ENCODE peak calls at places on chromosomes 2 and 18, in nine cellular contexts. One of them, this sample, is unnamed.

GRCh38 chr2:100230754-100231153 is 88.4 kb upstream of the AFF3 start:
- DNase-seq in breast epithelium: no peak
- DNase-seq in CD8-positive, alpha-beta T cell: no peak
- DNase-seq in adrenal gland: no peak
- DNase-seq in mucosa of descending colon: no peak
- DNase-seq in endothelial cell: no peak
- DNase-seq in GM13977: no peak
- DNase-seq in thoracic aorta: no peak
- DNase-seq in AG09309: no peak
- DNase-seq in this sample: peak; percentile 38

GRCh38 chr18:49052891-49053644 is 102.3 kb upstream of the SMAD7 start:
- DNase-seq in breast epithelium: no peak
- DNase-seq in CD8-positive, alpha-beta T cell: peak; percentile 34
- DNase-seq in adrenal gland: no peak
- DNase-seq in mucosa of descending colon: peak; percentile 26
- DNase-seq in endothelial cell: no peak
- DNase-seq in GM13977: no peak
- DNase-seq in thoracic aorta: no peak
- DNase-seq in AG09309: peak; percentile 94
- DNase-seq in this sample: peak; percentile 94

GRCh38 chr2:106116248-106116647 is 77.9 kb downstream of the UXS1 start:
- DNase-seq in breast epithelium: no peak
- DNase-seq in CD8-positive, alpha-beta T cell: no peak
- DNase-seq in adrenal gland: no peak
- DNase-seq in mucosa of descending colon: no peak
- DNase-seq in endothelial cell: no peak
- DNase-seq in GM13977: no peak
- DNase-seq in thoracic aorta: no peak
- DNase-seq in AG09309: no peak
- DNase-seq in this sample: no peak

GRCh38 chr2:80489718-80490117 is 185.2 kb upstream of the LRRTM1 start:
- DNase-seq in breast epithelium: no peak
- DNase-seq in CD8-positive, alpha-beta T cell: no peak
- DNase-seq in adrenal gland: no peak
- DNase-seq in mucosa of descending colon: no peak
- DNase-seq in endothelial cell: no peak
- DNase-seq in GM13977: no peak
- DNase-seq in thoracic aorta: no peak
- DNase-seq in AG09309: peak; percentile 3
- DNase-seq in this sample: peak; percentile 44

GRCh38 chr2:109128466-109129355 is at the start of gene SH3RF3:
- DNase-seq in breast epithelium: no peak
- DNase-seq in CD8-positive, alpha-beta T cell: no peak
- DNase-seq in adrenal gland: peak; percentile 77
- DNase-seq in mucosa of descending colon: peak; percentile 19
- DNase-seq in endothelial cell: peak; percentile 39
- DNase-seq in GM13977: peak; percentile 68
- DNase-seq in thoracic aorta: no peak
- DNase-seq in AG09309: no peak
- DNase-seq in this sample: peak; percentile 52

GRCh38 chr2:9739508-9739907 is 103.8 kb upstream of the TAF1B start:
- DNase-seq in breast epithelium: no peak
- DNase-seq in CD8-positive, alpha-beta T cell: peak; percentile 42
- DNase-seq in adrenal gland: peak; percentile 65
- DNase-seq in mucosa of descending colon: peak; percentile 69
- DNase-seq in endothelial cell: no peak
- DNase-seq in GM13977: no peak
- DNase-seq in thoracic aorta: no peak
- DNase-seq in AG09309: no peak
- DNase-seq in this sample: no peak

GRCh38 chr18:78630981-78631510 is 348.6 kb upstream of the SALL3 start:
- DNase-seq in breast epithelium: no peak
- DNase-seq in CD8-positive, alpha-beta T cell: no peak
- DNase-seq in adrenal gland: no peak
- DNase-seq in mucosa of descending colon: no peak
- DNase-seq in endothelial cell: no peak
- DNase-seq in GM13977: no peak
- DNase-seq in thoracic aorta: no peak
- DNase-seq in AG09309: no peak
- DNase-seq in this sample: no peak

GRCh38 chr2:127590386-127591190 is 55.1 kb downstream of the MYO7B start:
- DNase-seq in breast epithelium: no peak
- DNase-seq in CD8-positive, alpha-beta T cell: no peak
- DNase-seq in adrenal gland: no peak
- DNase-seq in mucosa of descending colon: no peak
- DNase-seq in endothelial cell: no peak
- DNase-seq in GM13977: no peak
- DNase-seq in thoracic aorta: no peak
- DNase-seq in AG09309: no peak
- DNase-seq in this sample: no peak

GRCh38 chr2:239758325-239758877 is 266.7 kb downstream of the NDUFA10 start:
- DNase-seq in breast epithelium: no peak
- DNase-seq in CD8-positive, alpha-beta T cell: no peak
- DNase-seq in adrenal gland: no peak
- DNase-seq in mucosa of descending colon: no peak
- DNase-seq in endothelial cell: no peak
- DNase-seq in GM13977: no peak
- DNase-seq in thoracic aorta: no peak
- DNase-seq in AG09309: no peak
- DNase-seq in this sample: peak; percentile 12

GRCh38 chr2:25972049-25972823 is 10.1 kb downstream of the KIF3C start:
- DNase-seq in breast epithelium: no peak
- DNase-seq in CD8-positive, alpha-beta T cell: no peak
- DNase-seq in adrenal gland: no peak
- DNase-seq in mucosa of descending colon: no peak
- DNase-seq in endothelial cell: no peak
- DNase-seq in GM13977: no peak
- DNase-seq in thoracic aorta: no peak
- DNase-seq in AG09309: no peak
- DNase-seq in this sample: peak; percentile 35

GRCh38 chr2:9153589-9153988 is 53.0 kb upstream of the ASAP2 start:
- DNase-seq in breast epithelium: no peak
- DNase-seq in CD8-positive, alpha-beta T cell: no peak
- DNase-seq in adrenal gland: no peak
- DNase-seq in mucosa of descending colon: no peak
- DNase-seq in endothelial cell: no peak
- DNase-seq in GM13977: no peak
- DNase-seq in thoracic aorta: no peak
- DNase-seq in AG09309: no peak
- DNase-seq in this sample: no peak

GRCh38 chr2:160432633-160433032 is 61.0 kb downstream of the RBMS1 start:
- DNase-seq in breast epithelium: no peak
- DNase-seq in CD8-positive, alpha-beta T cell: no peak
- DNase-seq in adrenal gland: no peak
- DNase-seq in mucosa of descending colon: no peak
- DNase-seq in endothelial cell: no peak
- DNase-seq in GM13977: no peak
- DNase-seq in thoracic aorta: no peak
- DNase-seq in AG09309: no peak
- DNase-seq in this sample: no peak

DNA sequence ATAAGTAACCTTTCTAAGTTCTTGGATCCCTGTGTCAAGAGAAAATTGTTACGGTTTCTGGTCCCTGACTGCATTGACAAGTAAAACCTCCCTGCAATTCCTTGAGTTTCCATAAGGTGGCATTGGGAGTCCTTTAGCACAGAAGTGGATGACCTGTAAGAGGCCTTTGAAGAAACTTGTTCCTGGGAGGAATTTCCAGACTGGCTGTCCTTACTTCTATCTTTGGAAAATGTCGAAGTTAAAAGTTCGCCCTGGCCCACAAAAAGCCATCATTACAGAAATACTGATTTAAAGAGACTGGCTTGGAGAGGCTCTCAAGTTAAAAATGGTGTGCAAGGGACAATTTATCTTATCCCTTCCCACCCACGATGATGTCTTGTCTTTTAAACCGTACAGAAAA is 218.4 kb downstream of the CDH20 start:
- DNase-seq in breast epithelium: no peak
- DNase-seq in CD8-positive, alpha-beta T cell: no peak
- DNase-seq in adrenal gland: peak; percentile 34
- DNase-seq in mucosa of descending colon: peak; percentile 86
- DNase-seq in endothelial cell: peak; percentile 70
- DNase-seq in GM13977: peak; percentile 75
- DNase-seq in thoracic aorta: no peak
- DNase-seq in AG09309: peak; percentile 67
- DNase-seq in this sample: peak; percentile 94
- TF ChIP-seq CTCF in breast epithelium: peak; percentile 83
- TF ChIP-seq CTCF in CD8-positive, alpha-beta T cell: peak; percentile 59
- TF ChIP-seq CTCF in adrenal gland: peak; percentile 82
- TF ChIP-seq CTCF in mucosa of descending colon: peak; percentile 44
- TF ChIP-seq CTCF in endothelial cell: peak; percentile 91
- TF ChIP-seq CTCF in GM13977: peak; percentile 65
- TF ChIP-seq CTCF in thoracic aorta: peak; percentile 83
- TF ChIP-seq CTCF in AG09309: peak; percentile 90
- TF ChIP-seq CTCF in this sample: peak; percentile 90

GRCh38 chr2:46131-46470 is 204 bp downstream of the FAM110C start:
- DNase-seq in breast epithelium: no peak
- DNase-seq in CD8-positive, alpha-beta T cell: no peak
- DNase-seq in adrenal gland: no peak
- DNase-seq in mucosa of descending colon: no peak
- DNase-seq in endothelial cell: peak; percentile 19
- DNase-seq in GM13977: peak; percentile 28
- DNase-seq in thoracic aorta: no peak
- DNase-seq in AG09309: no peak
- DNase-seq in this sample: no peak

GRCh38 chr2:46471-47345 is at the start of gene FAM110C:
- DNase-seq in breast epithelium: peak; percentile 83
- DNase-seq in CD8-positive, alpha-beta T cell: peak; percentile 27
- DNase-seq in adrenal gland: peak; percentile 89
- DNase-seq in mucosa of descending colon: peak; percentile 91
- DNase-seq in endothelial cell: peak; percentile 33
- DNase-seq in GM13977: peak; percentile 31
- DNase-seq in thoracic aorta: peak; percentile 34
- DNase-seq in AG09309: no peak
- DNase-seq in this sample: peak; percentile 18

GRCh38 chr2:47346-48218 is 1.3 kb upstream of the FAM110C start:
- DNase-seq in breast epithelium: no peak
- DNase-seq in CD8-positive, alpha-beta T cell: no peak
- DNase-seq in adrenal gland: no peak
- DNase-seq in mucosa of descending colon: peak; percentile 48
- DNase-seq in endothelial cell: no peak
- DNase-seq in GM13977: no peak
- DNase-seq in thoracic aorta: no peak
- DNase-seq in AG09309: no peak
- DNase-seq in this sample: no peak

GRCh38 chr2:44748-45341 is 1.5 kb downstream of the FAM110C start:
- DNase-seq in breast epithelium: no peak
- DNase-seq in CD8-positive, alpha-beta T cell: no peak
- DNase-seq in adrenal gland: no peak
- DNase-seq in mucosa of descending colon: peak; percentile 79
- DNase-seq in endothelial cell: no peak
- DNase-seq in GM13977: peak; percentile 28
- DNase-seq in thoracic aorta: no peak
- DNase-seq in AG09309: no peak
- DNase-seq in this sample: no peak

DNA sequence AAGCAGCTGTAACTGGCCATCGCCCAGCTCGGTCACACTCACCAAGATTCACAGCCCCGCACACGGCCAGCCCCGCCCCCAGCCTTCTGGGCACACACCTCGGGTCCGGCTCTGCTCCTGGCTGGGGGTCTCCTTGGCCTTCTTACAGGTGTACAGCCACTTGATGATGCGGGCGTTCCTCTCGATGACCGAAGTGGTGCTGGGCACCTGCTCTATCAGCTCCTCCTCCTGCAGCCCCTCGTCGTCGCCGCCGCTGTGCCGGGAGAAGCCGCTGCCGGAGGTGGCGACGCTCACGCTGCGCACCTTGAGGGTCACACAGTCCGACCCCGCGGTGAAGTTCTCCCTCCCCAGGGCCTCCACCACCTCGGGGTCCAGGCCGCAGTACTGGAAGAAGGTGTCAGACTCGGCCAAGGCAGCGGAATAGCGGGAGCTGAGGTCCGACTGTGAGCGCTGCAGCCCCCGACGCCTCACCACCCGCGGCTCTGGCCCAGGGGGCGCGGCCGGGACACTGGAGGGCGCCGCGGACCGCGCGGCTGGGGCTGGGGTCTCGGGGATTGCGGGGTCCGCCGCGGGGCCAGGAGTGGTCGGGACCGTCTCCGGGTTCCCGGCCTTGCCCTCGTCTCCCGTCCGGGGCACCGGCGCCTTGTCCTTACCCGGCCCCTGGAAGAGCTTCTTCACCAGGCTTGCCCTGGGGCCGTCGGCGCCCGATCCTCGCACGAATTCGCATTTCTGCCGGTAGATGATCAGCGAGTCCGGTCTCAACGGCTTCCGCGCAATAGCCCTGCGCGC is 769 bp downstream of the FAM110C start:
- DNase-seq in breast epithelium: no peak
- DNase-seq in CD8-positive, alpha-beta T cell: no peak
- DNase-seq in adrenal gland: peak; percentile 30
- DNase-seq in mucosa of descending colon: peak; percentile 62
- DNase-seq in endothelial cell: no peak
- DNase-seq in GM13977: no peak
- DNase-seq in thoracic aorta: no peak
- DNase-seq in AG09309: no peak
- DNase-seq in this sample: no peak
- TF ChIP-seq CTCF in breast epithelium: no peak
- TF ChIP-seq CTCF in CD8-positive, alpha-beta T cell: no peak
- TF ChIP-seq CTCF in adrenal gland: no peak
- TF ChIP-seq CTCF in mucosa of descending colon: no peak
- TF ChIP-seq CTCF in endothelial cell: no peak
- TF ChIP-seq CTCF in GM13977: no peak
- TF ChIP-seq CTCF in thoracic aorta: no peak
- TF ChIP-seq CTCF in AG09309: no peak
- TF ChIP-seq CTCF in this sample: no peak

DNA sequence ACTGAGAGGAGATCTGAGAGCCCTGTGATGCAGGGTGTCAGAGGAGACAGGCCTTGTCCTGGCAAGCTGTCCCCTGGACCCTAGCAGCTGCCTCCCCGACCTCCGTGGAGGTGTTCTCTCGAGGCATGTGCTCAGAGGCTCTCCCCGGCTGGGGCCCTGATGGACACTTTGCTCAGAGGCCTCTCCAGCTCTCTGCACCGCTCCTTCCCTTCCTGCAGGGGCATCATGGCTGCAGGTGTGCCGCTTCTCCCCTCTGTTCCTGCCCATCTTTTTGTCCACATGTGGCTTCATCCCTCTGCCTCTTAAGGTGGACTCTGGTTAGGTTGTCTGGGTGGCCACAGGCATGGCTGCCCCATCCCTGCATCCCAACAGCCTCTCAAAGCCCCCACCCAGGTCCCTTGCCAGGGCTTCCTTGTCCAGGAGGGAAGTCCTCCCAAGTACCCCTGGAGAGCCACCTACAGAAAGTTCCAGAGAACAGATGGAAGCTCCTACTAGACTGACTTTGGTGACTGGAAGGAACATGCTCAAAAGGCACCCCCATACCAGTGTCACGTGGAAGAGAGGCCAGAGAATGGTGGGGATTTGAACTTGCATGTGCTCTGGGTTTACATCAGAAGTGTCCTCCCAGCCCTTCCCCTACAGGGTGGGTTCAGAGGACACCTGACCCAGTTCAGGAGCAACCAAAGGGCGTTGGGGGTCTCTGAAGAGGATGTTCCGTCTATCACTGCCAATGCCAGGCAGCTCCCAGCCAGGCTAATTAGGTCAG is 120.4 kb downstream of the KLHL29 start:
- DNase-seq in breast epithelium: no peak
- DNase-seq in CD8-positive, alpha-beta T cell: no peak
- DNase-seq in adrenal gland: no peak
- DNase-seq in mucosa of descending colon: no peak
- DNase-seq in endothelial cell: no peak
- DNase-seq in GM13977: no peak
- DNase-seq in thoracic aorta: no peak
- DNase-seq in AG09309: no peak
- DNase-seq in this sample: no peak
- TF ChIP-seq CTCF in breast epithelium: no peak
- TF ChIP-seq CTCF in CD8-positive, alpha-beta T cell: no peak
- TF ChIP-seq CTCF in adrenal gland: no peak
- TF ChIP-seq CTCF in mucosa of descending colon: no peak
- TF ChIP-seq CTCF in endothelial cell: no peak
- TF ChIP-seq CTCF in GM13977: no peak
- TF ChIP-seq CTCF in thoracic aorta: no peak
- TF ChIP-seq CTCF in AG09309: no peak
- TF ChIP-seq CTCF in this sample: no peak

GRCh38 chr2:120289221-120289906 is 36.7 kb downstream of the RALB start:
- DNase-seq in breast epithelium: no peak
- DNase-seq in CD8-positive, alpha-beta T cell: no peak
- DNase-seq in adrenal gland: no peak
- DNase-seq in mucosa of descending colon: no peak
- DNase-seq in endothelial cell: no peak
- DNase-seq in GM13977: no peak
- DNase-seq in thoracic aorta: no peak
- DNase-seq in AG09309: no peak
- DNase-seq in this sample: peak; percentile 48
- TF ChIP-seq CTCF in breast epithelium: no peak
- TF ChIP-seq CTCF in CD8-positive, alpha-beta T cell: no peak
- TF ChIP-seq CTCF in adrenal gland: no peak
- TF ChIP-seq CTCF in mucosa of descending colon: no peak
- TF ChIP-seq CTCF in endothelial cell: no peak
- TF ChIP-seq CTCF in GM13977: no peak
- TF ChIP-seq CTCF in thoracic aorta: no peak
- TF ChIP-seq CTCF in AG09309: no peak
- TF ChIP-seq CTCF in this sample: peak; percentile 56

This sample was measured in choroid plexus epithelial cell.